ENCODE peak calls at places on chromosome 6, in ten cellular contexts. D is right atrium auricular region; A is thoracic aorta; R is RWPE1; K is lower lobe of right lung; H is CD8-positive, alpha-beta T cell; N is B cell; J is heart right ventricle; W is right lobe of liver; Y is progenitor cell of endocrine pancreas. U is an unnamed sample.

GRCh38 chr6:84575264-84575663 is 189.1 kb downstream of the TBX18 start:
- DNase-seq in D (no peak), A (no peak), R (peak; percentile 11), K (no peak), H (no peak), N (no peak), J (no peak), W (no peak), Y (no peak), U (no peak)

GRCh38 chr6:40714576-40715500 is 127.7 kb upstream of the LRFN2 start:
- DNase-seq in D (no peak), A (no peak), R (no peak), K (no peak), H (no peak), N (no peak), J (no peak), W (peak; percentile 54), Y (no peak), U (no peak)

GRCh38 chr6:157036245-157036681 is 259.1 kb downstream of the ARID1B start:
- DNase-seq in D (no peak), A (no peak), R (peak; percentile 71), K (no peak), H (no peak), N (no peak), J (no peak), W (no peak), Y (no peak), U (no peak)

GRCh38 chr6:151962246-151962846 is 154.9 kb downstream of the ESR1 start:
- DNase-seq in D (no peak), A (no peak), R (no peak), K (no peak), H (no peak), N (no peak), J (no peak), W (no peak), Y (no peak), U (no peak)

GRCh38 chr6:144840619-144841018 is 555.5 kb downstream of the UTRN start:
- DNase-seq in D (no peak), A (no peak), R (no peak), K (no peak), H (no peak), N (no peak), J (no peak), W (no peak), Y (no peak), U (no peak)

GRCh38 chr6:16635810-16636602 is 125.3 kb downstream of the ATXN1 start:
- DNase-seq in D (no peak), A (no peak), R (peak; percentile 18), K (no peak), H (no peak), N (no peak), J (no peak), W (no peak), Y (no peak), U (no peak)

GRCh38 chr6:77462359-77463307 is 658 bp downstream of the HTR1B start:
- DNase-seq in D (no peak), A (no peak), R (no peak), K (peak; percentile 36), H (no peak), N (peak; percentile 18), J (no peak), W (no peak), Y (no peak), U (no peak)

GRCh38 chr6:29665942-29666825 is 9.3 kb downstream of the MOG start:
- DNase-seq in D (no peak), A (no peak), R (no peak), K (no peak), H (no peak), N (no peak), J (no peak), W (no peak), Y (no peak), U (no peak)

GRCh38 chr6:38114976-38115632 is 295.6 kb downstream of the ZFAND3 start:
- DNase-seq in D (no peak), A (no peak), R (no peak), K (no peak), H (no peak), N (no peak), J (no peak), W (no peak), Y (no peak), U (no peak)

GRCh38 chr6:23533311-23533710 is 592.7 kb upstream of the NRSN1 start:
- DNase-seq in D (no peak), A (no peak), R (no peak), K (no peak), H (no peak), N (no peak), J (no peak), W (no peak), Y (no peak), U (no peak)

GRCh38 chr6:139173172-139173571 is 38.3 kb downstream of the HECA start:
- DNase-seq in D (no peak), A (no peak), R (no peak), K (no peak), H (peak; percentile 32), N (no peak), J (no peak), W (no peak), Y (no peak), U (no peak)
- TF ChIP-seq CTCF in D (no peak), A (no peak), R (no peak), K (no peak), H (no peak), N (no peak), J (no peak), W (no peak), Y (no peak), U (peak; percentile 39)

GRCh38 chr6:79520534-79520933 is 16.7 kb downstream of the LCA5 start:
- DNase-seq in D (no peak), A (no peak), R (no peak), K (no peak), H (no peak), N (no peak), J (no peak), W (no peak), Y (no peak), U (no peak)
- TF ChIP-seq CTCF in D (no peak), A (no peak), R (no peak), K (no peak), H (no peak), N (no peak), J (no peak), W (no peak), Y (no peak), U (no peak)

GRCh38 chr6:51619042-51619799 is 468.2 kb downstream of the PKHD1 start:
- DNase-seq in D (no peak), A (no peak), R (no peak), K (no peak), H (no peak), N (no peak), J (no peak), W (peak; percentile 77), Y (no peak), U (no peak)

GRCh38 chr6:51614725-51615124 is 472.7 kb downstream of the PKHD1 start:
- DNase-seq in D (no peak), A (no peak), R (no peak), K (no peak), H (no peak), N (no peak), J (no peak), W (no peak), Y (no peak), U (no peak)

GRCh38 chr6:51613558-51613957 is 473.9 kb downstream of the PKHD1 start:
- DNase-seq in D (no peak), A (no peak), R (no peak), K (no peak), H (no peak), N (no peak), J (no peak), W (no peak), Y (no peak), U (no peak)

GRCh38 chr6:51618563-51618962 is 468.9 kb downstream of the PKHD1 start:
- DNase-seq in D (no peak), A (no peak), R (no peak), K (no peak), H (no peak), N (no peak), J (no peak), W (no peak), Y (no peak), U (no peak)
- TF ChIP-seq CTCF in D (peak; percentile 57), A (peak; percentile 12), R (peak; percentile 23), K (peak; percentile 33), H (peak; percentile 35), N (peak; percentile 64), J (peak; percentile 56), W (peak; percentile 50), Y (peak; percentile 60), U (no peak)

DNA sequence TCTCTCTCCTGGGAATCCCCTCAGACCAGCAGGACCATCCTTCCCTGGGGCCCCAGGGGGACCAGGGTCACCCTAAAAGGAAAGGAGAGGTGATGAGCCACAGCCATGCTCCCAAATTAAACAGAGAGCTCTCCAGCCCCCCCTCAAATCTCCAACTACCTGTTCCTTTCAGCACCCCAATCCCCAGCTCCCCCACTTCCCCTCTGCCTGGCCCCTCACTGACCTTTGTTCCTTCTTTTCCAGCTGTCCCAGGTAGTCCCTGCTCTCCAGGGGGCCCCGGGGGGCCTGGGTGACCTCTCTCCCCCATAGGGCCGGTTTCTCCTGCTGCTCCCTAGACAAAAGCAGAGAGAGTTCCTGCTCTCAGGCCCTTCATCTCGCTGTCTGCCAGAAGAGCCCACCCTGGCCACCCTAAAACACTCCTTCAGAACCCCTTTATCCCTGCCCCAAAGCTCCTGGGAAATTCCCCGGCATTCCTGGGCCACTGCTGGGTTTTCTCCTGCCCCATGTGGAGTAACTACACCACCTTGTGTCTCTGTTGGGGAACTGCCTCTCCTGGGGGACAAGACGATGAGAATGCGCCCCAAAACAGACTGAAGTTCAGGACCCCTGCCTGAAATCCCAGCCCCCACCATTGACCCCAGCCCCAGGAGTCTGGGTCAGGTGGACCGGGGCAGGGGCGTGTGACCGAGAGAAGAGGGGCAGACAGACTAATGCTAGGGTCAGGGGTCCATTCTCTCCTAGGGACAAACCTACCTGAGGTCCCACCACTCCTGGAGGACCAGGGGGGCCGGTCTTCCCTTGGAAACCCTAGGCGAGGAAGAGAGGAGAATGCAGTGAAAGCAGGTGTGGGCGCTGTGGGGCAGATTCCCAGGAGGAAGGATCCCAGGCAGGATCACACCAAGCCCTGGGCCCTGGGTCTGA is 19.7 kb downstream of the COL11A2 start:
- DNase-seq in D (no peak), A (no peak), R (peak; percentile 73), K (no peak), H (no peak), N (peak; percentile 46), J (no peak), W (peak; percentile 39), Y (no peak), U (no peak)
- TF ChIP-seq CTCF in D (peak; percentile 49), A (no peak), R (peak; percentile 65), K (peak; percentile 45), H (no peak), N (peak; percentile 48), J (peak; percentile 46), W (peak; percentile 49), Y (peak; percentile 61), U (peak; percentile 20)